ENCODE peak calls at places on chromosomes 1 and 21, in six cellular contexts. G is esophagus squamous epithelium, H is GM23248, O is thoracic aorta, W is fibroblast of lung, L is mammary epithelial cell. I is an unnamed sample. For H3K27me3 and H3K4me1, the result is how much of the 10 kb centered on the place peaks cover.

GRCh38 chr21:41766051-41766882 is 585 bp downstream of the RIPK4 start:
- DNase-seq in G (no peak), H (peak), O (no peak), W (no peak), L (no peak), I (no peak)

GRCh38 chr1:157776971-157777386 is at the start of gene FCRL2:
- DNase-seq in G (no peak), H (no peak), O (no peak), W (no peak), L (no peak), I (no peak)

GRCh38 chr1:63592536-63593302 is 492 bp upstream of the PGM1 start:
- DNase-seq in G (no peak), H (peak), O (no peak), W (no peak), L (no peak), I (no peak)

GRCh38 chr1:210360852-210361477 is 32.3 kb downstream of the HHAT start:
- DNase-seq in G (no peak), H (peak), O (no peak), W (peak), L (peak), I (no peak)

GRCh38 chr1:183023146-183023600 is at the start of gene LAMC1:
- DNase-seq in G (no peak), H (peak), O (no peak), W (peak), L (peak), I (peak)

GRCh38 chr21:43644609-43645008 is 14.7 kb downstream of the HSF2BP start:
- DNase-seq in G (no peak), H (peak), O (no peak), W (peak), L (peak), I (no peak)

GRCh38 chr1:210706246-210706645 is 377.5 kb downstream of the HHAT start:
- DNase-seq in G (no peak), H (no peak), O (no peak), W (no peak), L (no peak), I (no peak)

GRCh38 chr1:25148673-25149300 is 83.5 kb downstream of the SYF2 start:
- DNase-seq in G (no peak), H (no peak), O (no peak), W (peak), L (peak), I (no peak)

GRCh38 chr1:12370241-12370980 is 140.6 kb downstream of the VPS13D start:
- DNase-seq in G (no peak), H (no peak), O (no peak), W (no peak), L (no peak), I (no peak)

GRCh38 chr1:107451735-107452134 is 310.9 kb downstream of the NTNG1 start:
- DNase-seq in G (no peak), H (no peak), O (no peak), W (no peak), L (no peak), I (no peak)

GRCh38 chr21:38910390-38911008 is 104.8 kb downstream of the ETS2 start:
- DNase-seq in G (no peak), H (no peak), O (no peak), W (no peak), L (peak), I (no peak)

GRCh38 chr1:46525253-46525983 is 26.0 kb downstream of the KNCN start:
- DNase-seq in G (no peak), H (no peak), O (no peak), W (no peak), L (no peak), I (peak)

GRCh38 chr1:46523556-46524443 is 27.6 kb downstream of the KNCN start:
- DNase-seq in G (no peak), H (no peak), O (no peak), W (no peak), L (peak), I (peak)

GRCh38 chr1:46526013-46526688 is 25.3 kb downstream of the KNCN start:
- DNase-seq in G (no peak), H (no peak), O (no peak), W (no peak), L (no peak), I (peak)

GRCh38 chr1:46522969-46523320 is 28.5 kb downstream of the KNCN start:
- DNase-seq in G (no peak), H (no peak), O (no peak), W (no peak), L (no peak), I (peak)

DNA sequence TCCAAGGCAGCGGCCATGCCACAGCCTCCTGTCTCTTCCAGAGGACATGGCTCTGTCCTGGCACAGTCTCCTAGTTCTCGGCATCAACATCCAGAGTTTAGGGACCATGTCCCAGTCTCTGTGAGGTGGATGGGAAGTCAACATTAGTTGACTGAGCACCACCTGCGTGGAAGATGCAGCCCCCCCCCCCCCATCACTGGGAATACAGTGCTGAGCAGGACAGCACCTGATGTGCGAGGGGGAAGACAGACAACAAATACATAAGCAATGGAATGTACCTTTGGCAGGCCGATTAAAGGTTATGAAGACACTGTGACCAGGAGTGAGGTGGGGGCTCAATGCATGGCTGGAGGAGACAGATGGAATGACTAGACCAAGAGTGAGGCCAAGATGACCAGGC is 26.6 kb downstream of the KNCN start:
- DNase-seq in G (no peak), H (no peak), O (no peak), W (no peak), L (no peak), I (peak)
- H3K27me3 ChIP-seq in G (under half), H (under half), O (under half), W (under half), L (under half), I (under half)

GRCh38 chr1:6246497-6247295 is 2.7 kb downstream of the HES3 start:
- DNase-seq in G (no peak), H (peak), O (no peak), W (peak), L (peak), I (peak)

GRCh38 chr1:6244401-6245054 is 549 bp downstream of the HES3 start:
- DNase-seq in G (no peak), H (no peak), O (no peak), W (no peak), L (no peak), I (no peak)

GRCh38 chr1:6245869-6246496 is 2.0 kb downstream of the HES3 start:
- DNase-seq in G (no peak), H (peak), O (no peak), W (no peak), L (peak), I (no peak)

GRCh38 chr1:6243993-6244392 is at the start of gene HES3:
- DNase-seq in G (no peak), H (no peak), O (no peak), W (no peak), L (no peak), I (no peak)

DNA sequence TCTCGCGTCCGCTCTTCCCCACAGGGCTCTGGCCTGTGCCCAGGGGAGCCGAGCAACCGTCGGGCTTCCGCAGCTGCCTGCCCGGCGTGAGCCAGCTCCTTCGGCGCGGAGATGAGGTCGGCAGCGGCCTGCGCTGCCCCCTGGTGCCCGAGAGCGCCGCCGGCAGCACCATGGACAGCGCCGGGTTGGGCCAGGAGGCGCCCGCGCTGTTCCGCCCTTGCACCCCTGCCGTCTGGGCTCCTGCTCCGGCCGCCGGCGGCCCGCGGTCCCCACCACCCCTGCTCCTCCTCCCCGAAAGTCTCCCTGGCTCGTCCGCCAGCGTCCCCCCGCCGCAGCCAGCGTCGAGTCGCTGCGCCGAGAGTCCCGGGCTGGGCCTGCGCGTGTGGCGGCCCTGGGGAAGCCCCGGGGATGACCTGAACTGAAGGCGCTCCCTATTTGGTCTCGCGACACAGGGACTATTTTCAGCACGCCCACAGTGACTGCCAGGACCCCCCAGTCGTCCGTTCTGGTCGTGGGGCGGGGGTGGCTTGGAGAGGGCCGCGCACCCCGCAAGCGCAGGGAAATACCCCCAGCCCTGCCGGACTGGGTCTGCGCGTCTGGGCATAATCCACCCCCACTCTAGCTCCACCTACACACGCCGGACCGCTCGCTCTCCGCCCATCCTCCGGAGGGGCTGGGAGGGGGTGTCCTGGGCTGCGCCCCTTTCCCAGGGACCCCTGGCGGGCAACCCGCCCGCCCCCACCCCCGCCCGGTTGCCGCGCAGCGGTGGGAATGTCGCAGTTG is 1.3 kb downstream of the HES3 start:
- DNase-seq in G (no peak), H (peak), O (no peak), W (peak), L (peak), I (peak)
- H3K4me3 ChIP-seq in G (peak), H (no peak), O (peak), W (no peak), L (peak), I (no peak)

DNA sequence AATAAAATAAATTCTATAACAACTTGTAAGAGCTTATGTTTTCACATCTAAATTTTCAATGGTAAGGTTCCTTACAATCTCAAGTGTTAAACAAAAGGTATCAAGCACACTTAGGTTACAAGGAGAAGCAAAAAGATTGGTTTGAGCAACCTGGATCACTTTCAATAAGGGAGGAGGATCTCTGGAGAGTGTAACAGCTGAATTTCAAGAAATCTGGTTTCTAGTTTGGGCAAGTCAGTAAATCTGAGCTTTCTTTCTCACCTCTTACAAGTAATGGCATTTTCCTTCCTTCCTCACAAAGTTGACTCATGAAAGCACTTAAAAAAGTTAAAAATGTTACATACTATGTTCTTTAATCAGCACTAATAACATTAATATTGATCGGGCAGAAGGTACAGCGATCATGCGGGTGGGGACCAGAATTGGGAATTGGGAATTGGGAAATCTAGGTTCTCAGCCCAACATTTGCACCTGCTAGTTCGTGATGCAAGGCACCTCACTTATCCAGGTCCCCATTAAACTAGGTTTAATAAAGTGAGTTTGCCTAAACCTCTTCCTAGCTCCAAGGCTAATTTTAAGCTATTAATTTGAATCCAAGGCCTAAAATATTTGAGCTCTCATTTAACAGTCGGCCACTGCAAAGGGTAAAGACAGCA is 3.1 kb downstream of the NUCKS1 start:
- DNase-seq in G (no peak), H (peak), O (no peak), W (no peak), L (peak), I (no peak)
- H3K4me1 ChIP-seq in G (under half), H (under half), O (under half), W (under half), L (under half), I (under half)

GRCh38 chr1:34866762-34867109 is 7.2 kb upstream of the SMIM12 start:
- DNase-seq in G (no peak), H (no peak), O (no peak), W (no peak), L (no peak), I (no peak)
- H3K27me3 ChIP-seq in G (under half), H (under half), O (under half), W (under half), L (under half), I (under half)

GRCh38 chr1:26162220-26162703 is 3.4 kb downstream of the FAM110D start:
- DNase-seq in G (no peak), H (no peak), O (no peak), W (no peak), L (peak), I (no peak)
- H3K4me3 ChIP-seq in G (peak), H (peak), O (peak), W (peak), L (peak), I (peak)

GRCh38 chr1:56509713-56510641 is 69.4 kb downstream of the PLPP3 start:
- DNase-seq in G (no peak), H (no peak), O (no peak), W (no peak), L (no peak), I (no peak)
- H3K4me1 ChIP-seq in G (under half), H (under half), O (under half), W (under half), L (under half), I (half or more)

GRCh38 chr1:147586412-147586811 is 45.1 kb downstream of the BCL9 start:
- DNase-seq in G (no peak), H (no peak), O (no peak), W (no peak), L (no peak), I (no peak)
- H3K27me3 ChIP-seq in G (under half), H (under half), O (under half), W (under half), L (under half), I (under half)

GRCh38 chr1:115839706-115840095 is 1.2 kb downstream of the NHLH2 start:
- DNase-seq in G (no peak), H (peak), O (no peak), W (no peak), L (no peak), I (no peak)
- H3K4me3 ChIP-seq in G (peak), H (peak), O (peak), W (no peak), L (peak), I (peak)

DNA sequence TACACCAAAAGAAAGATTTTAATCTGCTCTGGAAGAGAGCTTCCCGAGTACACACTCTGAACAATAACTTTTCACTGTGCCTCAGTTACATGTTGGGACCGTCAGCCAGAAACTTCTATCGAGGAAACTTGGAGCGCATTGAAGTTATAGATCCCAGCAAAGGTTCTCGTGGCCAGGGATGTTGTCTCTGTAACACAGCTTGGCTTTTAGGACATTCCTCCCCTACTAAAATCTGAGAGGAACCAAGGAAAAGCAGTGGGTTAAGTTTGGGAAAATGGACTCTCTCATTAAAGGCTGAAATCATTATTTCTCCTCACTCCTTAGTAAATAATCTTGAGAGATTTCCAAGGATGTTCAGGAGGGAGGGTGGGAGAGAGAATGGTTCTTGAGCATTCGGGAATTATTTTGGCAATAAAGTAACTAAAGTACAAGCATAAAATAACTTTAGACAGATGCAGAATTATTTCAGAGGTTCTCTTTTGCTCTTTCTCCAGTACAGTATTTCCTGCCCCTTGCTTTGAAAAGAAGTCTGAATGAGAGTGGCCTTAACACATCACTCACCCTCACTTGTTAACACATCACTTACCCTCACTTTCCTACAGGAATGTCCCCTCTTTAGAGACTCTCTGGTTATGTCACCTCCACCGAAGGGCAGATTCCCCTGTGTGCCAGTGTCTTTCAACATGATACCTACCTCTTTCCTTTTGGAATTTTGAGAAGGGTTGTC is 1.8 kb upstream of the NFIA start:
- DNase-seq in G (no peak), H (no peak), O (no peak), W (no peak), L (no peak), I (no peak)
- H3K4me1 ChIP-seq in G (under half), H (under half), O (under half), W (under half), L (under half), I (under half)

GRCh38 chr1:200042437-200043329 is 15.2 kb downstream of the NR5A2 start:
- DNase-seq in G (no peak), H (peak), O (no peak), W (no peak), L (no peak), I (no peak)
- H3K27me3 ChIP-seq in G (under half), H (half or more), O (under half), W (half or more), L (half or more), I (half or more)

I was measured in lower lobe of right lung.